ENCODE peak calls at places on chromosomes 11 and 22, in eight cellular contexts. E is AG09309; X is effector CD4-positive, alpha-beta T cell; F is left colon; H is HCT116; O is NCI-H1417 treated with DMSO at 0.1 percent for 48 hours; K is HS-27A; Q is uterus. W is an unnamed sample.

GRCh38 chr11:70501026-70501901 is 102.9 kb downstream of the CTTN start:
- DNase-seq in E (no peak), X (no peak), F (no peak), H (no peak), O (no peak), K (no peak), Q (no peak), W (no peak)

GRCh38 chr11:13149991-13150390 is 127.6 kb upstream of the BMAL1 start:
- DNase-seq in E (no peak), X (no peak), F (no peak), H (no peak), O (no peak), K (no peak), Q (no peak), W (no peak)

GRCh38 chr11:10490398-10491232 is 35.6 kb downstream of the AMPD3 start:
- DNase-seq in E (peak; percentile 82), X (no peak), F (peak; percentile 76), H (peak; percentile 94), O (no peak), K (peak; percentile 97), Q (peak; percentile 91), W (peak; percentile 94)

GRCh38 chr11:122910775-122911174 is 28.2 kb downstream of the JHY start:
- DNase-seq in E (peak; percentile 27), X (no peak), F (no peak), H (peak; percentile 8), O (no peak), K (no peak), Q (no peak), W (no peak)

GRCh38 chr11:57514538-57515331 is 767 bp downstream of the SLC43A1 start:
- DNase-seq in E (no peak), X (peak; percentile 35), F (peak; percentile 72), H (no peak), O (no peak), K (no peak), Q (peak; percentile 61), W (peak; percentile 72)

GRCh38 chr11:31237819-31238771 is 131.4 kb downstream of the DCDC1 start:
- DNase-seq in E (no peak), X (no peak), F (no peak), H (no peak), O (no peak), K (no peak), Q (no peak), W (no peak)

GRCh38 chr11:94832604-94833238 is 64.6 kb downstream of the AMOTL1 start:
- DNase-seq in E (no peak), X (no peak), F (no peak), H (no peak), O (no peak), K (no peak), Q (no peak), W (no peak)

GRCh38 chr11:121122328-121122727 is 21.3 kb downstream of the TECTA start:
- DNase-seq in E (no peak), X (no peak), F (no peak), H (no peak), O (no peak), K (no peak), Q (no peak), W (no peak)

GRCh38 chr22:47010211-47010610 is 247.8 kb downstream of the TBC1D22A start:
- DNase-seq in E (no peak), X (no peak), F (peak; percentile 70), H (no peak), O (no peak), K (no peak), Q (no peak), W (no peak)

GRCh38 chr11:73185680-73186293 is 32.3 kb upstream of the P2RY2 start:
- DNase-seq in E (peak; percentile 61), X (no peak), F (no peak), H (no peak), O (no peak), K (peak; percentile 94), Q (no peak), W (no peak)